ENCODE peak calls at places on chromosomes 2 and 18, in five cellular contexts. G, Y, F, O and W are unnamed samples.

GRCh38 chr2:71880846-71881610 is 266.6 kb downstream of the CYP26B1 start:
- DNase-seq in G (peak; percentile 57), Y (peak; percentile 88), F (no peak), O (no peak), W (peak; percentile 91)

GRCh38 chr18:2901405-2901989 is 54.7 kb downstream of the EMILIN2 start:
- DNase-seq in G (no peak), Y (peak; percentile 94), F (no peak), O (no peak), W (no peak)

GRCh38 chr2:172200495-172201085 is 97.9 kb upstream of the DLX2 start:
- DNase-seq in G (peak; percentile 60), Y (peak; percentile 77), F (no peak), O (no peak), W (peak; percentile 47)

GRCh38 chr18:46379323-46379950 is 275.3 kb downstream of the HAUS1 start:
- DNase-seq in G (no peak), Y (no peak), F (no peak), O (no peak), W (no peak)

GRCh38 chr18:21191596-21192307 is 50.3 kb upstream of the GREB1L start:
- DNase-seq in G (peak; percentile 67), Y (peak; percentile 79), F (peak; percentile 68), O (no peak), W (peak; percentile 55)

GRCh38 chr2:134160793-134161504 is 92.9 kb upstream of the MGAT5 start:
- DNase-seq in G (peak; percentile 54), Y (peak; percentile 60), F (no peak), O (no peak), W (no peak)

GRCh38 chr2:96509114-96509846 is 4.1 kb upstream of the NEURL3 start:
- DNase-seq in G (peak; percentile 90), Y (peak; percentile 94), F (peak; percentile 79), O (peak; percentile 23), W (peak; percentile 82)

GRCh38 chr2:1227289-1227900 is 185.9 kb upstream of the TPO start:
- DNase-seq in G (no peak), Y (no peak), F (peak; percentile 92), O (no peak), W (peak; percentile 17)

GRCh38 chr2:235218486-235218907 is 266.7 kb downstream of the SH3BP4 start:
- DNase-seq in G (peak; percentile 38), Y (no peak), F (no peak), O (no peak), W (no peak)

GRCh38 chr2:187504312-187504921 is 49.8 kb downstream of the TFPI start:
- DNase-seq in G (no peak), Y (no peak), F (no peak), O (no peak), W (no peak)

GRCh38 chr2:215059724-215060123 is 78.7 kb downstream of the ABCA12 start:
- DNase-seq in G (peak; percentile 6), Y (peak; percentile 1), F (no peak), O (no peak), W (no peak)

GRCh38 chr18:80181642-80182461 is 65.5 kb downstream of the PARD6G start:
- DNase-seq in G (no peak), Y (no peak), F (no peak), O (no peak), W (no peak)

GRCh38 chr2:165573534-165574461 is 104.3 kb downstream of the CSRNP3 start:
- DNase-seq in G (peak; percentile 31), Y (no peak), F (peak; percentile 93), O (no peak), W (no peak)

GRCh38 chr2:25286025-25286400 is 55.7 kb downstream of the DNMT3A start:
- DNase-seq in G (no peak), Y (no peak), F (no peak), O (no peak), W (no peak)

GRCh38 chr2:207394203-207394741 is 135.5 kb upstream of the CREB1 start:
- DNase-seq in G (peak; percentile 54), Y (peak; percentile 66), F (no peak), O (no peak), W (peak; percentile 44)

GRCh38 chr2:206150168-206150567 is 9.1 kb downstream of the NDUFS1 start:
- DNase-seq in G (no peak), Y (no peak), F (no peak), O (no peak), W (no peak)

GRCh38 chr2:143261986-143262784 is 133.0 kb downstream of the ARHGAP15 start:
- DNase-seq in G (no peak), Y (peak; percentile 8), F (no peak), O (peak; percentile 40), W (no peak)

GRCh38 chr2:135005753-135006152 is 41.5 kb downstream of the MAP3K19 start:
- DNase-seq in G (no peak), Y (no peak), F (no peak), O (no peak), W (no peak)

GRCh38 chr2:120765911-120766757 is 30.5 kb downstream of the GLI2 start:
- DNase-seq in G (peak; percentile 99), Y (peak; percentile 90), F (no peak), O (no peak), W (peak; percentile 90)

GRCh38 chr18:6683112-6683876 is 46.2 kb upstream of the ARHGAP28 start:
- DNase-seq in G (no peak), Y (no peak), F (no peak), O (no peak), W (no peak)

GRCh38 chr2:219186754-219187456 is 8.8 kb downstream of the RETREG2 start:
- DNase-seq in G (no peak), Y (no peak), F (no peak), O (no peak), W (no peak)

GRCh38 chr2:85712849-85713612 is 18.9 kb downstream of the GNLY start:
- DNase-seq in G (peak; percentile 85), Y (peak; percentile 79), F (no peak), O (no peak), W (no peak)

GRCh38 chr2:55809875-55810620 is 113.5 kb downstream of the EFEMP1 start:
- DNase-seq in G (peak; percentile 94), Y (peak; percentile 57), F (no peak), O (no peak), W (no peak)

GRCh38 chr2:14273650-14274049 is 358.9 kb upstream of the LRATD1 start:
- DNase-seq in G (no peak), Y (no peak), F (no peak), O (no peak), W (no peak)

GRCh38 chr2:65061910-65062339 is 5.7 kb downstream of the CEP68 start:
- DNase-seq in G (no peak), Y (no peak), F (no peak), O (no peak), W (no peak)

GRCh38 chr2:3661149-3661660 is 3.2 kb downstream of the ALLC start:
- DNase-seq in G (no peak), Y (peak; percentile 51), F (no peak), O (no peak), W (no peak)

GRCh38 chr2:101328474-101329007 is 20.0 kb upstream of the RNF149 start:
- DNase-seq in G (peak; percentile 70), Y (peak; percentile 38), F (no peak), O (no peak), W (peak; percentile 61)

GRCh38 chr2:98912957-98913915 is 22.8 kb downstream of the CRACDL start:
- DNase-seq in G (peak; percentile 27), Y (peak; percentile 31), F (no peak), O (no peak), W (peak; percentile 54)

GRCh38 chr2:151315381-151315903 is 26.0 kb upstream of the NMI start:
- DNase-seq in G (peak; percentile 70), Y (peak; percentile 47), F (no peak), O (no peak), W (peak; percentile 33)